ENCODE peak calls at places on chromosomes 11 and 22, in six cellular contexts. I is transverse colon, K is upper lobe of right lung, H is WTC11, E is B cell, O is stomach. Z is an unnamed sample.
A peak's percentile ranks its signal among the peaks of the same experiment; 100 is the strongest.

GRCh38 chr11:17179972-17180371 is 27.8 kb downstream of the PIK3C2A start:
- DNase-seq in O (no peak), H (no peak), E (no peak), I (no peak), K (no peak), Z (no peak)

GRCh38 chr11:62201376-62201775 is 7.1 kb upstream of the SCGB2A1 start:
- DNase-seq in K (no peak), H (no peak), O (no peak), E (no peak), I (no peak), Z (no peak)

GRCh38 chr22:21766933-21767462 is 31.4 kb upstream of the YPEL1 start:
- DNase-seq in O (peak; percentile 29), H (no peak), E (no peak), I (peak; percentile 29), K (peak; percentile 40), Z (no peak)

GRCh38 chr11:118267486-118267885 is 3.4 kb upstream of the MPZL2 start:
- DNase-seq in I (no peak), H (no peak), K (no peak), E (no peak), O (no peak), Z (no peak)

GRCh38 chr22:20552913-20553401 is 45.5 kb downstream of the MED15 start:
- DNase-seq in O (no peak), H (no peak), I (no peak), K (no peak), E (no peak), Z (no peak)

GRCh38 chr11:16278986-16279385 is 77.4 kb downstream of the SOX6 start:
- DNase-seq in O (no peak), H (no peak), K (no peak), I (no peak), E (no peak), Z (no peak)

GRCh38 chr22:46054091-46054877 is 77.3 kb upstream of the WNT7B start:
- DNase-seq in I (peak; percentile 70), H (peak; percentile 12), E (peak; percentile 43), O (peak; percentile 52), K (no peak), Z (peak; percentile 68)

GRCh38 chr11:596374-596773 is 19.4 kb downstream of the IRF7 start:
- DNase-seq in H (no peak), K (no peak), E (no peak), I (no peak), O (no peak), Z (no peak)

GRCh38 chr11:94964934-94965333 is 8.4 kb downstream of the CWC15 start:
- DNase-seq in I (no peak), O (no peak), K (no peak), H (no peak), E (no peak), Z (no peak)

GRCh38 chr11:35111171-35112055 is 27.6 kb upstream of the CD44 start:
- DNase-seq in E (no peak), H (no peak), O (no peak), K (no peak), I (peak; percentile 31), Z (no peak)

GRCh38 chr11:111833524-111833923 is 37.9 kb downstream of the ALG9 start:
- DNase-seq in H (no peak), K (no peak), E (no peak), O (no peak), I (no peak), Z (no peak)

DNA sequence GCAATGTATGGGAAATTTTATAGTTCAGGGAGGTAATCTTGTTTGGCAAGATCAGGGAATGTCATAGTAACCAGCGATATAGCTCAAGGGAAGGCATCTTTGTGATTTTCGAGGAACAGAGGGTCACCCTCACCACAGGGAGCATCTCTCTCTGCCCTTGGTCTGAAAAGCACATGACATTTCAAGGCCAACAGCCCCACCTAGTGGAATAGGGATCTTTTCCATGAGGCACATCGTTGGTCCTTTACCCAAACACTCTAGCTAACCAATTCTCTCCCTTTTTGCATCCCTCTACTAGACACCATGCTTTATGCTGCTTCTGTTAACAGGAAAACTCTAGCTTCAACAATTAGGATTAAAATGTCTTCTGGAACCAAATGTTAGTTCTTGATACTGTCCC is 179.0 kb downstream of the GRM5 start:
- DNase-seq in O (no peak), H (peak; percentile 57), K (no peak), I (peak; percentile 11), E (no peak), Z (no peak)
- TF ChIP-seq CTCF in O (no peak), H (peak; percentile 45), K (no peak), I (peak; percentile 26), E (no peak), Z (peak; percentile 51)

GRCh38 chr22:47162865-47163264 is 400.4 kb downstream of the TBC1D22A start:
- DNase-seq in H (peak; percentile 3), O (no peak), I (peak; percentile 3), E (no peak), K (peak; percentile 43), Z (no peak)
- TF ChIP-seq CTCF in H (no peak), O (no peak), I (no peak), E (no peak), K (no peak), Z (no peak)

GRCh38 chr11:130623909-130624668 is 175.6 kb downstream of the ADAMTS15 start:
- DNase-seq in H (no peak), O (no peak), I (no peak), K (no peak), E (no peak), Z (no peak)
- TF ChIP-seq CTCF in H (no peak), O (no peak), I (no peak), K (peak; percentile 7), E (no peak), Z (no peak)

GRCh38 chr11:73178681-73179080 is 36.6 kb upstream of the FCHSD2 start:
- DNase-seq in H (no peak), O (no peak), K (no peak), I (no peak), E (no peak), Z (no peak)

GRCh38 chr11:73176892-73177155 is 34.7 kb upstream of the FCHSD2 start:
- DNase-seq in I (no peak), H (no peak), O (no peak), K (no peak), E (no peak), Z (no peak)

GRCh38 chr11:73176145-73176891 is 34.2 kb upstream of the FCHSD2 start:
- DNase-seq in H (no peak), E (no peak), I (no peak), K (no peak), O (no peak), Z (no peak)

GRCh38 chr11:73177380-73178091 is 35.4 kb upstream of the FCHSD2 start:
- DNase-seq in O (peak; percentile 36), K (no peak), H (no peak), I (no peak), E (no peak), Z (no peak)

GRCh38 chr11:73178092-73178539 is 36.0 kb upstream of the FCHSD2 start:
- DNase-seq in I (peak; percentile 84), K (peak; percentile 89), O (peak; percentile 82), H (peak; percentile 83), E (peak; percentile 88), Z (peak; percentile 72)
- TF ChIP-seq CTCF in I (peak; percentile 78), K (peak; percentile 81), O (no peak), H (peak; percentile 66), E (peak; percentile 93), Z (peak; percentile 86)

GRCh38 chr22:49433717-49434611 is 393.7 kb downstream of the BRD1 start:
- DNase-seq in H (peak; percentile 67), K (no peak), O (no peak), E (no peak), I (no peak), Z (no peak)
- TF ChIP-seq CTCF in H (peak; percentile 24), K (no peak), O (no peak), E (no peak), I (no peak), Z (peak; percentile 29)

DNA sequence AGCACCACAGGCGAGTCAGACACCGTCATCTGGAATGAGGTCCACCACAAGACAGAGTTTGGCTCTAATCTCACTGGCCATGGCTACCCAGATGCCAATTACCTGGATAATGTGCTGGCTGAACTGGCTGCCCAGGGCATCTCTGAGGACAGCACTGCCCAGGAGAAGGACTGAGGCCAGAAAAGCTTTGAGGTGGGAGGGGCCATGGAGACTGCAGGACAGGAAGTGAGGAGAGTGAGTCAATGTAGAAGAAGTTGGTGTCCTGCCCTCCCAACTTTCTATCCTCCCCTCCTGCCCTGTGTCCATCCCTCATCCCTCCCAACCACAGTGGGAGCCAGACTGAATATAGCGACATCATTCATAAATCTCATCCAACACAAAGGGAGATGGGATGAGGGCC is 8.0 kb downstream of the MPEG1 start:
- DNase-seq in H (no peak), K (no peak), I (no peak), O (no peak), E (no peak), Z (no peak)
- TF ChIP-seq CTCF in H (no peak), K (no peak), I (no peak), O (no peak), E (no peak), Z (no peak)

GRCh38 chr11:45204761-45205160 is 58.3 kb downstream of the PRDM11 start:
- DNase-seq in I (no peak), H (peak; percentile 60), E (no peak), K (no peak), O (no peak), Z (no peak)
- TF ChIP-seq CTCF in I (no peak), H (no peak), E (no peak), K (no peak), O (no peak), Z (no peak)

DNA sequence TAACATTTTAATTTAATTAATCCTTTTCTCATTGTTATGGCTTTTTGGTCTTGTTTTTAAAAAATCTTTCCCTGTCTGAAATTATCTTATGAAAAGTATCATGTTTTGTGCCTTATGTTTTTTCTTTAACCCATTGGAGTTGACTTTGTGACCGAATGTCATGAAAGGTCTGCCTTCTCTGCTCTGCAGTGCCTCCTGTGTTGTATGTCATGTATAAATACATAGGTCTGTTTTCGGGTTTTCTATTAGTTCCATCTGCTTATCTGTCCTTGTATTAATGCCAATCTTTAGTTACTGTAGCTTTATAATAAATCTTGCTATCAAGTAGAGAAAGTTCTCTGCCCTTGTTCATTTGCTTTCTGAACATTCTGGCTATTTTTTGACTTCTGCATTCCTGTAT is 73.0 kb downstream of the ZBTB44 start:
- DNase-seq in O (no peak), E (no peak), K (no peak), H (no peak), I (no peak), Z (no peak)
- TF ChIP-seq CTCF in O (no peak), E (no peak), K (no peak), H (no peak), I (no peak), Z (no peak)

DNA sequence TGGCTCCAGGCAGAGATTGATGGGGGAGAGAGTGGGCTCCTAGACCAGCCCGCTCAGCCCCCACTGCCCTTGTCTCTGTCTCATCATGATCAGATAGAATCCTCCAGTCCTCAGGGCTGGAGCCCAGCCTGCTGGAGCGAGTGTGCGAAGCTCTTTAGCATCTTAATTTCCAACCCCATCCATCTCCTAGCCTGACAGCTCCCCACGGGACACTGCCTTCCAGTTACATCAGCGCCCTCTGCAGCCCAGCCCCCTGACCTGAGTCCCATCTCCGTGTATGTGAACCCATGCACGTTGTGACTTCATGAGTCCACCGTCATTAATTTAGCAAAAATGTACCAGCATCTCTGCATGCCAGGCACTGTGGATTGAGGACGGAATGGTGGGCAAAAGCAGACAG is 2.1 kb downstream of the P2RX3 start:
- DNase-seq in H (peak; percentile 65), E (no peak), I (no peak), O (no peak), K (no peak), Z (no peak)
- TF ChIP-seq CTCF in H (no peak), E (no peak), I (no peak), O (no peak), K (no peak), Z (no peak)

GRCh38 chr11:110074499-110074898 is 18.7 kb upstream of the ZC3H12C start:
- DNase-seq in I (no peak), E (no peak), K (no peak), O (no peak), H (no peak), Z (no peak)
- TF ChIP-seq CTCF in I (no peak), E (no peak), K (no peak), O (no peak), H (no peak), Z (no peak)

Z was measured in GM06990.